ENCODE peak calls at places on chromosome 2, in ten cellular contexts. C is fibroblast of lung, A is brain microvascular endothelial cell, Z is mammary epithelial cell, R is colonic mucosa, N is upper lobe of right lung, D is A673, S is HFF-Myc, F is AG04450, T is foreskin fibroblast. Y is an unnamed sample.

GRCh38 chr2:24491626-24492282 is 700 bp downstream of the NCOA1 start:
- DNase-seq in C (peak), A (no peak), Z (peak), R (peak), N (peak), D (peak), S (no peak), F (no peak), T (no peak), Y (no peak)

GRCh38 chr2:64876137-64876647 is 113.0 kb upstream of the SLC1A4 start:
- DNase-seq in C (peak), A (peak), Z (peak), R (peak), N (no peak), D (peak), S (no peak), F (no peak), T (peak), Y (no peak)

GRCh38 chr2:64793701-64794100 is 140.0 kb upstream of the SERTAD2 start:
- DNase-seq in C (peak), A (peak), Z (no peak), R (no peak), N (no peak), D (no peak), S (no peak), F (no peak), T (no peak), Y (no peak)

GRCh38 chr2:71389379-71390072 is 57.9 kb downstream of the ZNF638 start:
- DNase-seq in C (no peak), A (no peak), Z (no peak), R (no peak), N (no peak), D (no peak), S (no peak), F (no peak), T (no peak), Y (no peak)

GRCh38 chr2:28252308-28252707 is 140.3 kb upstream of the FOSL2 start:
- DNase-seq in C (no peak), A (no peak), Z (no peak), R (peak), N (no peak), D (no peak), S (no peak), F (no peak), T (no peak), Y (no peak)

GRCh38 chr2:28434600-28434989 is 41.9 kb downstream of the FOSL2 start:
- DNase-seq in C (no peak), A (no peak), Z (no peak), R (no peak), N (no peak), D (no peak), S (no peak), F (no peak), T (no peak), Y (no peak)

GRCh38 chr2:37711308-37711731 is 39.9 kb upstream of the CDC42EP3 start:
- DNase-seq in C (peak), A (peak), Z (peak), R (no peak), N (no peak), D (peak), S (peak), F (peak), T (peak), Y (peak)

GRCh38 chr2:188272121-188272520 is 19.6 kb upstream of the GULP1 start:
- DNase-seq in C (no peak), A (no peak), Z (peak), R (no peak), N (no peak), D (no peak), S (no peak), F (no peak), T (no peak), Y (no peak)

GRCh38 chr2:25421289-25421688 is 79.6 kb upstream of the DNMT3A start:
- DNase-seq in C (no peak), A (no peak), Z (no peak), R (no peak), N (no peak), D (no peak), S (no peak), F (no peak), T (no peak), Y (no peak)

GRCh38 chr2:11710210-11710609 is 36.2 kb upstream of the LPIN1 start:
- DNase-seq in C (peak), A (peak), Z (peak), R (no peak), N (no peak), D (no peak), S (peak), F (peak), T (peak), Y (no peak)

GRCh38 chr2:224183086-224183485 is 144.0 kb upstream of the SERPINE2 start:
- DNase-seq in C (peak), A (no peak), Z (no peak), R (no peak), N (no peak), D (no peak), S (no peak), F (no peak), T (no peak), Y (no peak)

GRCh38 chr2:50732796-50733195 is 299.1 kb downstream of the NRXN1 start:
- DNase-seq in C (peak), A (no peak), Z (no peak), R (no peak), N (no peak), D (no peak), S (no peak), F (no peak), T (no peak), Y (no peak)

GRCh38 chr2:169221745-169222369 is 140.5 kb downstream of the LRP2 start:
- DNase-seq in C (peak), A (no peak), Z (peak), R (no peak), N (no peak), D (peak), S (no peak), F (no peak), T (no peak), Y (no peak)

GRCh38 chr2:127641846-127642510 is 4.0 kb upstream of the GPR17 start:
- DNase-seq in C (no peak), A (no peak), Z (no peak), R (no peak), N (no peak), D (no peak), S (no peak), F (no peak), T (no peak), Y (no peak)

GRCh38 chr2:201882353-201883095 is 76.2 kb downstream of the CDK15 start:
- DNase-seq in C (peak), A (peak), Z (peak), R (no peak), N (no peak), D (peak), S (no peak), F (no peak), T (peak), Y (no peak)

GRCh38 chr2:65630643-65631042 is 198.2 kb upstream of the SPRED2 start:
- DNase-seq in C (peak), A (peak), Z (peak), R (no peak), N (no peak), D (no peak), S (peak), F (peak), T (peak), Y (peak)

GRCh38 chr2:168993538-168993937 is 37.6 kb downstream of the ABCB11 start:
- DNase-seq in C (no peak), A (no peak), Z (no peak), R (no peak), N (no peak), D (no peak), S (no peak), F (no peak), T (no peak), Y (no peak)

GRCh38 chr2:72412214-72412613 is 264.6 kb upstream of the CYP26B1 start:
- DNase-seq in C (peak), A (no peak), Z (no peak), R (no peak), N (no peak), D (no peak), S (no peak), F (no peak), T (no peak), Y (no peak)

GRCh38 chr2:64049633-64050220 is 30.5 kb upstream of the VPS54 start:
- DNase-seq in C (peak), A (peak), Z (peak), R (peak), N (no peak), D (peak), S (peak), F (no peak), T (peak), Y (no peak)

GRCh38 chr2:207385076-207385475 is 144.7 kb upstream of the CREB1 start:
- DNase-seq in C (no peak), A (no peak), Z (no peak), R (no peak), N (no peak), D (peak), S (no peak), F (no peak), T (no peak), Y (no peak)

GRCh38 chr2:158464426-158465281 is 7.9 kb downstream of the PKP4 start:
- DNase-seq in C (peak), A (no peak), Z (no peak), R (no peak), N (no peak), D (no peak), S (no peak), F (no peak), T (no peak), Y (no peak)

GRCh38 chr2:238433941-238434845 is 7.5 kb downstream of the ASB1 start:
- DNase-seq in C (peak), A (peak), Z (peak), R (no peak), N (no peak), D (no peak), S (no peak), F (peak), T (peak), Y (peak)

GRCh38 chr2:97936199-97936598 is 59.5 kb downstream of the TMEM131 start:
- DNase-seq in C (no peak), A (no peak), Z (no peak), R (peak), N (no peak), D (no peak), S (no peak), F (no peak), T (no peak), Y (no peak)

GRCh38 chr2:217685255-217685605 is 317.6 kb downstream of the TNS1 start:
- DNase-seq in C (peak), A (peak), Z (peak), R (peak), N (peak), D (peak), S (no peak), F (peak), T (peak), Y (peak)

DNA sequence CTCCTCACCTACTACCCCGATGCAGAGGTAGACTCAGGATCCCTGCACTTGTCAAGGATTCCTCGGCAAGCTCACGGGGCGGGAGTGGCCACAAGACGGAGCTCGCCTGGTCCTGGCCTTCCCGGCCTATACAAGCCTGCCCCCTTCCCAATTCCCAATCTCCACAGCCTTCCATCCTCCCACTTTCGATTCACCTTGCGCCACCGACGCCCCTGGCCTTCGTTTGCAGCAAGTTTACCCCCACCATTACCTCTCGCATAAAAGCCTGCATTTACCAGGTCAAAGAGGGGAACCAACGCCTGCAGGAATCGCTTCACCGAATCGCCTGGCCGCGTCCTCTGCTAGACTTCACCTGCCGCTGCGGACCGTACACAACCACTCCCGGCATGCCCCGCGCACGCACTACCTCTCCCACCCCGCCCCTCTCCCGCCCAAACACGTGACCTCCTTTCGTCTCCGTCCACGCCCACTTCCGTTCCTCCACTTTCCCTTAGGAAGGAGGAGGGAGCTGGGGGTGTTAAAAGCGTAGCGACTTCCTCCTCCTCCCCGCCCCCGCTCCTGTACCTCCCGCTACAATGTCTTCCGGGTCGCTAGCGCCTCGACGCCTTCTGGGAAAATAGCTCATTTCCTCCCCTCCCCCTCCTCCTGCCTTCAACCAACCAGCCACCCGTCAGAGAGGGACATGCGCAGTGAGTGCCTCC is at the start of gene ORC4:
- DNase-seq in C (peak), A (peak), Z (peak), R (peak), N (peak), D (peak), S (peak), F (peak), T (peak), Y (peak)
- TF ChIP-seq CTCF in C (peak), A (peak), Z (peak), R (peak), N (peak), D (peak), S (peak), F (peak), T (peak), Y (peak)

DNA sequence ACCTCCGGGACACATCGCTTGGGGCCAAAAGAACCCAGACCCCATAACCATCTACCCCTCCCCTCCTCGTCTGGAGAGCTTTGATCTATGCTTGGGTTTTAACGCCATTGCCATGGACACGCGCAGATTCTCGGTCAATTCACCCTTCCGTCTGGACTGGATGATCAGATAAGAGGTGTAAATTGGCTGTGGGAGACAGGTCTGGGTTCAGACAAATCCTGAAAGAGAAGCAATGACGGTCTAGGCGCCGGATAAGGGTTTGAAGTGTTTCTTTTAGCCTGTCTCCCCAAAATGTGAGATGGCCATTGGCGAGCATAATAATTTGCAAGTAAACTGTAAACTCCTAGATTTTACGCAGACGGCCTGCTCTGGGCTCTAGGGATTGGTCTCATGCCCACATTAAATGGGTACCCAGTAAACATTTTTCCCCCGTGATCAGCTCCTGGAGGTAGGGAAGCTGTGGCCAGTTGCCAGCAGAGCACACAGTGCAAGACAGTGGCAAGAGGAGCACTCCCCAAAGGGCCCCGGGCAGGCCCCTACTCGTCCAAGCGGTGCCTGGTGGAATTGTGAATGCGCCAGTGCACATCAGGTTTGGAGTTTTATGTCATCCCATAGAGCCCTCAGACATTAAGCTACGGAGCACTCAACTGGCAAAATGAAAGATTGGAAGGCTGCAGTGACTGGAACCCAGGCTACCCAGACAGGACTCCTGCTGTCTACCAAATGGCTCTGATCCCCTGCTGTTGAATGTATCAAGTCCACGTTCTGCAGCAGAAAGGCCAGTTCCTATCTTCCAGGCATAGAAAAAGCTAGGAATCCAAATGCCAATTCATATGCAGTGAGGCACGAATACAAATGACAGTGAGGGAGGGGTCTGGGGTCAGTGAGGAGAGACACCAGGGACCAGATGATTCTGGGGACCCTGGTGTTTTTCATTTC is 5.0 kb downstream of the NRP2 start:
- DNase-seq in C (no peak), A (no peak), Z (no peak), R (no peak), N (no peak), D (no peak), S (no peak), F (no peak), T (no peak), Y (no peak)
- H3K4me3 ChIP-seq in C (no peak), A (peak), Z (no peak), R (peak), N (peak), D (peak), S (peak), F (peak), T (peak), Y (peak)

GRCh38 chr2:132691556-132691955 is 21.6 kb upstream of the LYPD1 start:
- DNase-seq in C (peak), A (no peak), Z (no peak), R (no peak), N (no peak), D (no peak), S (no peak), F (no peak), T (no peak), Y (no peak)
- TF ChIP-seq CTCF in C (no peak), A (no peak), Z (no peak), R (no peak), N (no peak), D (no peak), S (no peak), F (no peak), T (no peak), Y (no peak)

GRCh38 chr2:111164078-111164477 is 43.4 kb downstream of the BCL2L11 start:
- DNase-seq in C (no peak), A (no peak), Z (no peak), R (no peak), N (no peak), D (no peak), S (no peak), F (no peak), T (no peak), Y (no peak)
- H3K4me3 ChIP-seq in C (no peak), A (no peak), Z (no peak), R (no peak), N (no peak), D (no peak), S (no peak), F (no peak), T (no peak), Y (no peak)

GRCh38 chr2:148965596-148966431 is 72.7 kb upstream of the LYPD6B start:
- DNase-seq in C (no peak), A (no peak), Z (no peak), R (no peak), N (no peak), D (no peak), S (no peak), F (no peak), T (no peak), Y (no peak)

GRCh38 chr2:148966432-148966758 is 72.1 kb upstream of the LYPD6B start:
- DNase-seq in C (no peak), A (no peak), Z (no peak), R (no peak), N (no peak), D (no peak), S (no peak), F (no peak), T (no peak), Y (no peak)

GRCh38 chr2:148968776-148969175 is 69.7 kb upstream of the LYPD6B start:
- DNase-seq in C (no peak), A (no peak), Z (no peak), R (no peak), N (no peak), D (no peak), S (no peak), F (no peak), T (no peak), Y (no peak)

GRCh38 chr2:148967056-148967455 is 71.4 kb upstream of the LYPD6B start:
- DNase-seq in C (no peak), A (no peak), Z (no peak), R (no peak), N (no peak), D (no peak), S (no peak), F (no peak), T (no peak), Y (no peak)

GRCh38 chr2:148967484-148967883 is 71.0 kb upstream of the LYPD6B start:
- DNase-seq in C (no peak), A (no peak), Z (no peak), R (no peak), N (no peak), D (no peak), S (no peak), F (no peak), T (no peak), Y (no peak)
- TF ChIP-seq CTCF in C (peak), A (no peak), Z (no peak), R (no peak), N (no peak), D (peak), S (no peak), F (no peak), T (no peak), Y (no peak)

DNA sequence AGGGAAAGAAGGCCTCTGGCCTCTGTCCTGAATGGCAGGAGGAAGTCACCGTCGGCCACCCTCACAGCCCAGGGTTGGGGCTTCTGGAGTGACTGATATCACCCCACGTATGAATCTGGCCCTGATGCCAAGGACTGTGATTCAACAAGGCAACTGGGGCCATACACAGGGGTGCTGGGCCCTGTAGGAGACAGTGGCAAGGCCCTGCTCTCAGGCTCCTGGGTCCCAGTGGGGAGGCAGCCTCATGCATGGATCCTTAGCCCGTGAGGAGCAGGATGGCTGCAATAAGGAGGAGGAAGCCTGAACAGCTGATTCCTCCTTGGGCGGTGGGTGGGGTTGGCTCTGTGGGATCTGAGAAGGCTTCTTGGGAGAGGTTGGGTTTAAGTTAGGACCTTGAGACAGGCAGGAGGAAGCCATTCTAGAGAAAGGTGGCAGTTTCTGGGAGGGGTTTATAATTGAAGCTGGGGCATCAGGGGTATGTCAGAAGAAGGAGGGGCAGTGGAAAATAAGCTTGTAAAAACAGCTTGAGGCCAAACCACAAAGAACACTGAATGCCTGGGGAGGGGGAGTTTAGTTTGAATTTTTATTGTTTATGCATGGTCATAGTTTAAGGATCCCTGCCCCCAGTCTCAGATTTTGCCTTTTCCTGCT is 42.8 kb upstream of the LAPTM4A start:
- DNase-seq in C (no peak), A (no peak), Z (no peak), R (no peak), N (no peak), D (no peak), S (no peak), F (no peak), T (no peak), Y (no peak)
- H3K4me3 ChIP-seq in C (no peak), A (no peak), Z (no peak), R (no peak), N (no peak), D (no peak), S (no peak), F (no peak), T (no peak), Y (no peak)

GRCh38 chr2:234376229-234376628 is 120.7 kb downstream of the ARL4C start:
- DNase-seq in C (no peak), A (no peak), Z (no peak), R (no peak), N (no peak), D (no peak), S (no peak), F (no peak), T (no peak), Y (no peak)
- TF ChIP-seq CTCF in C (no peak), A (no peak), Z (no peak), R (no peak), N (no peak), D (no peak), S (no peak), F (no peak), T (no peak), Y (no peak)

DNA sequence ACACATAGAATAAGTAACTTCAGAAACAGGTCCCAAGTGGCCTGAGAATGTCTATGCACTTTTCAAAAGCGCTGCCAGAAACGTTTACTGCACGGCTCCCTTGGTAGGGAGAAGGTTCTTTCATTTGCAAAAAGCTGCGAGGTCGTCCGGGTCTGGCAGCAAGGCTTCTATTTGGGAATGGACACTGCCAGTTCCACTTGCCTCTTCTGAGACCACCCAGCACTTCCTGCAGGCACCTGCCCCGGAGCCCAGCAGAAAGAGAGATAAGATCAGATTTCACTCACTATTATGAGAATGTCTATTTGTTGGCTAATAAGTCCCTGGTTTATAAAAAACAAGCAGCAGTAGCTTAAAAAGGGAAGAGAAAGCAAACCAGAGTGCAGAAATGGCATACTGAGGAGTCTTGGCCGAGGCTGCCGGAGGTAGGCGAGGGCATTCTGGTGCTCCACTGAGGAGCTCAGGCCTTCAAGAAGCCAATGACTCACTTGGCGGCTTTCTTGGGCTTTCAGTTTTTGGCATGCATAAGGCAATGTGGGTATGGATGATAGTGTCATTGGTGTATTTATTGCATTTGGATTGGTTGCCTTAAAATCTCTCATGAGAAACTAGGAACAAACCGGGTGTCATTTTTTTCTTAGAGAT is 119.4 kb upstream of the ARL5A start:
- DNase-seq in C (peak), A (peak), Z (peak), R (no peak), N (peak), D (no peak), S (no peak), F (no peak), T (no peak), Y (no peak)
- H3K4me3 ChIP-seq in C (no peak), A (no peak), Z (no peak), R (no peak), N (peak), D (no peak), S (no peak), F (no peak), T (no peak), Y (no peak)

Y was measured in AG04449.